ENCODE peak calls at places on chromosomes 13 and 19, in five cellular contexts. Q is body of pancreas, O is suprapubic skin, X is spleen, Z is heart left ventricle. H is an unnamed sample.

GRCh38 chr13:34019870-34020269 is 201.9 kb downstream of the RFC3 start:
- DNase-seq in Q (no peak), O (no peak), X (no peak), Z (no peak), H (no peak)

GRCh38 chr13:24723206-24723605 is 40.8 kb upstream of the RNF17 start:
- DNase-seq in Q (no peak), O (no peak), X (no peak), Z (no peak), H (no peak)

GRCh38 chr19:52897149-52897935 is at the start of gene ZNF320:
- DNase-seq in Q (peak; percentile 97), O (peak; percentile 98), X (peak; percentile 98), Z (peak; percentile 98), H (peak; percentile 98)

GRCh38 chr19:7739211-7739752 is 7.4 kb upstream of the CLEC4G start:
- DNase-seq in Q (no peak), O (no peak), X (no peak), Z (no peak), H (no peak)

GRCh38 chr19:15328312-15328711 is 4.0 kb downstream of the BRD4 start:
- DNase-seq in Q (no peak), O (no peak), X (peak; percentile 15), Z (no peak), H (no peak)

GRCh38 chr19:13859361-13859880 is 17.5 kb upstream of the NANOS3 start:
- DNase-seq in Q (no peak), O (no peak), X (no peak), Z (no peak), H (no peak)

GRCh38 chr19:3360494-3361383 is 5.6 kb upstream of the NFIC start:
- DNase-seq in Q (peak; percentile 75), O (peak; percentile 89), X (peak; percentile 93), Z (peak; percentile 90), H (peak; percentile 82)

GRCh38 chr13:73307481-73307880 is 248.7 kb downstream of the KLF5 start:
- DNase-seq in Q (no peak), O (no peak), X (no peak), Z (no peak), H (no peak)

GRCh38 chr13:34002141-34002540 is 184.2 kb downstream of the RFC3 start:
- DNase-seq in Q (no peak), O (no peak), X (no peak), Z (no peak), H (no peak)

GRCh38 chr19:46602392-46603194 is 1.5 kb downstream of the CALM3 start:
- DNase-seq in Q (peak; percentile 40), O (peak; percentile 63), X (peak; percentile 81), Z (no peak), H (no peak)

GRCh38 chr19:50190439-50190891 is 13.0 kb upstream of the MYH14 start:
- DNase-seq in Q (no peak), O (no peak), X (no peak), Z (no peak), H (no peak)

GRCh38 chr13:21683034-21683733 is 12.3 kb downstream of the FGF9 start:
- DNase-seq in Q (no peak), O (no peak), X (no peak), Z (no peak), H (no peak)

GRCh38 chr19:40139533-40140287 is 49.0 kb upstream of the ZNF780A start:
- DNase-seq in Q (no peak), O (no peak), X (no peak), Z (no peak), H (no peak)

GRCh38 chr19:7552781-7553180 is 17.3 kb downstream of the PNPLA6 start:
- DNase-seq in Q (no peak), O (no peak), X (no peak), Z (no peak), H (no peak)

GRCh38 chr19:50315773-50316448 is 13.3 kb downstream of the KCNC3 start:
- DNase-seq in Q (no peak), O (no peak), X (no peak), Z (no peak), H (no peak)

GRCh38 chr13:113231306-113232207 is 22.1 kb downstream of the CUL4A start:
- DNase-seq in Q (no peak), O (no peak), X (no peak), Z (no peak), H (no peak)

GRCh38 chr13:67466569-67466968 is 236.4 kb upstream of the PCDH9 start:
- DNase-seq in Q (no peak), O (no peak), X (no peak), Z (no peak), H (no peak)

GRCh38 chr13:69474286-69474685 is 633.3 kb upstream of the ATXN8OS start:
- DNase-seq in Q (no peak), O (no peak), X (no peak), Z (no peak), H (no peak)

GRCh38 chr19:41998246-41999020 is 4.4 kb upstream of the ATP1A3 start:
- DNase-seq in Q (peak; percentile 29), O (no peak), X (no peak), Z (no peak), H (no peak)

GRCh38 chr19:28519950-28520861 is 692.7 kb downstream of the UQCRFS1 start:
- DNase-seq in Q (peak; percentile 74), O (no peak), X (no peak), Z (no peak), H (no peak)

GRCh38 chr13:106587787-106588186 is 19.9 kb upstream of the ARGLU1 start:
- DNase-seq in Q (no peak), O (no peak), X (no peak), Z (no peak), H (no peak)

GRCh38 chr19:39843919-39844793 is 2.0 kb downstream of the FBL start:
- DNase-seq in Q (no peak), O (no peak), X (no peak), Z (no peak), H (no peak)

GRCh38 chr19:1853295-1854031 is 5.2 kb upstream of the REXO1 start:
- DNase-seq in Q (peak; percentile 85), O (peak; percentile 92), X (peak; percentile 95), Z (peak; percentile 89), H (no peak)

GRCh38 chr13:59689057-59689456 is 474.7 kb downstream of the DIAPH3 start:
- DNase-seq in Q (no peak), O (no peak), X (no peak), Z (no peak), H (no peak)

GRCh38 chr13:41791056-41791455 is 169.9 kb downstream of the VWA8 start:
- DNase-seq in Q (no peak), O (no peak), X (no peak), Z (no peak), H (no peak)

GRCh38 chr19:11649941-11650340 is 52.7 kb downstream of the ZNF627 start:
- DNase-seq in Q (no peak), O (no peak), X (no peak), Z (no peak), H (no peak)

GRCh38 chr19:41456342-41456918 is 13.5 kb downstream of the ERICH4 start:
- DNase-seq in Q (no peak), O (no peak), X (no peak), Z (no peak), H (no peak)

GRCh38 chr13:77528834-77529500 is 6.5 kb upstream of the SCEL start:
- DNase-seq in Q (no peak), O (no peak), X (no peak), Z (no peak), H (no peak)

GRCh38 chr13:46386996-46387851 is at the start of gene RUBCNL:
- DNase-seq in Q (peak; percentile 23), O (no peak), X (peak; percentile 92), Z (peak; percentile 81), H (no peak)

GRCh38 chr13:91347996-91348905 is 764 bp downstream of the MIR17HG start:
- DNase-seq in Q (peak; percentile 62), O (peak; percentile 72), X (peak; percentile 94), Z (peak; percentile 71), H (peak; percentile 32)
- TF ChIP-seq POLR2A in Q (no peak), O (peak; percentile 36), X (no peak), Z (peak; percentile 11), H (no peak)

GRCh38 chr19:36116344-36116637 is 1.0 kb downstream of the TBCB start:
- DNase-seq in Q (no peak), O (no peak), X (no peak), Z (no peak), H (no peak)
- TF ChIP-seq CTCF in Q (no peak), O (no peak), X (no peak), Z (no peak), H (no peak)

GRCh38 chr13:44238011-44238421 is 135.6 kb upstream of the SERP2 start:
- DNase-seq in Q (no peak), O (no peak), X (no peak), Z (no peak), H (no peak)

GRCh38 chr13:44240611-44241010 is 133.0 kb upstream of the SERP2 start:
- DNase-seq in Q (no peak), O (no peak), X (no peak), Z (no peak), H (no peak)

GRCh38 chr13:44236370-44236769 is 137.3 kb upstream of the SERP2 start:
- DNase-seq in Q (no peak), O (no peak), X (no peak), Z (no peak), H (no peak)

GRCh38 chr13:44234566-44234965 is 139.1 kb upstream of the SERP2 start:
- DNase-seq in Q (no peak), O (no peak), X (no peak), Z (no peak), H (no peak)

DNA sequence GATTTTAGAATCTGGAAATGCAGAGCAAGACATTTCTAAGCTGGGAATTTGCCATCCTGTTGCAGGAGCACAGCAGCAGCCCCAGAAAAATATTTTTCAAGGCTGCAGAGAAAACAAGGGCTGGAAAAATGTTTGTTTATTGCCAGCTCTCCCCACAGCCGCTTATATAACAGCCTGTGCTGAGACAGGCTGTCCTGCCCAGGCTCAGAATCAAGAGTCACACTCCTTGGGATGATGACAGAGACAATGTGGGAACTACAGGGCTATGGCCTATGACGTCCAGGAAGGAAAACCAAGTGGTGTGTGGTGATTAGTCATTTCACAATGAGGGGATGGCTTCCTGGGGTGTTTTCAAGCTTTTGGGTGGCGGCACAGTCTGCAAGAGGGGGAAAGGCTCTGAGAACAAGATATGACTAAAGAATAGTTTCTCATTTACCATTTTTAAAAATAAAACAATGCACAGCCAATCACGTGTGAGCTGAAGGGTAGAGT is 136.3 kb upstream of the SERP2 start:
- DNase-seq in Q (peak; percentile 36), O (peak; percentile 80), X (no peak), Z (no peak), H (peak; percentile 62)
- H3K27ac ChIP-seq in Q (peak overlapping the region; percentile 2), O (peak overlapping the region; percentile 86), X (peak overlapping the region; percentile 49), Z (peak overlapping the region; percentile 97), H (peak overlapping the region; percentile 80)

GRCh38 chr19:18152444-18152816 is 533 bp upstream of the PIK3R2 start:
- DNase-seq in Q (peak; percentile 97), O (peak; percentile 99), X (peak; percentile 99), Z (peak; percentile 98), H (peak; percentile 94)
- TF ChIP-seq POLR2A in Q (peak; percentile 29), O (no peak), X (peak; percentile 56), Z (no peak), H (peak; percentile 2)

DNA sequence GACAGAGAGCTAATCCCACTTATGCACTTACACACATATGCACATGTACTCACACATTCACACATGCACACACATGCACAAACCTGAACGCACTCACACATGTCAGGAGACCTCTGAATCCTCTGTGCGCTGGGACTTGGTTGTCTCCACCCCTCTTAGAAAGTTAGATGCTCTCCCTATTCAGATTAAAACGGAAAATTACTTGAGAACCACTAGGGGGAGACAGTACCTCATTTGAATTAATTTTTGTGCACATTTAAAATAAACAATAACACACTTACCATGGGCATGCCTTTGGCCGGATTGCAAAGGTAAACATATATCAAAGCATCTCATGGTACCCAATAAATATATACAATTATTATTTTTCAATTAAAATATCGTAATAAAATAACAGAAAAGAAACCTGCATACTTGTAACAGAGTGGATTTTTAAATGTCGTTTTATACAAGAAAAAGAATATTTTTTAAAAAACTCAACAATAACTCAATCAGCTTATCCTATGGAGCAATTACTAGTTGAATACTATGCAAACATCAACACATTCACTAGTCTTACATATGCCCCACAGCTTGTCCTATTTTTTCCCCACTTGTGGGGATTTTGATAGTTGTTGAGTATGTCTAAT is 9.5 kb upstream of the LILRB4 start:
- DNase-seq in Q (no peak), O (no peak), X (no peak), Z (no peak), H (no peak)
- TF ChIP-seq CTCF in Q (peak; percentile 53), O (peak; percentile 33), X (peak; percentile 55), Z (peak; percentile 59), H (no peak)